ENCODE peak calls at places on chromosomes 2 and 18, in eight cellular contexts. One of them, this sample, is unnamed.

GRCh38 chr2:38620282-38620977 is 17.7 kb upstream of the HNRNPLL start:
- DNase-seq in AG04449: no peak
- DNase-seq in fibroblast of lung: peak; percentile 68
- DNase-seq in psoas muscle: no peak
- DNase-seq in left ventricle myocardium inferior: no peak
- DNase-seq in epithelial cell of esophagus: no peak
- DNase-seq in WERI-Rb-1: no peak
- DNase-seq in OCI-LY7: no peak
- DNase-seq in this sample: no peak

GRCh38 chr2:54526226-54526879 is 70.2 kb downstream of the SPTBN1 start:
- DNase-seq in AG04449: no peak
- DNase-seq in fibroblast of lung: no peak
- DNase-seq in psoas muscle: no peak
- DNase-seq in left ventricle myocardium inferior: no peak
- DNase-seq in epithelial cell of esophagus: no peak
- DNase-seq in WERI-Rb-1: no peak
- DNase-seq in OCI-LY7: no peak
- DNase-seq in this sample: no peak

GRCh38 chr2:157283468-157283867 is 26.0 kb downstream of the GALNT5 start:
- DNase-seq in AG04449: no peak
- DNase-seq in fibroblast of lung: no peak
- DNase-seq in psoas muscle: no peak
- DNase-seq in left ventricle myocardium inferior: no peak
- DNase-seq in epithelial cell of esophagus: no peak
- DNase-seq in WERI-Rb-1: no peak
- DNase-seq in OCI-LY7: no peak
- DNase-seq in this sample: no peak

GRCh38 chr18:59660976-59661743 is 36.1 kb downstream of the CCBE1 start:
- DNase-seq in AG04449: peak; percentile 80
- DNase-seq in fibroblast of lung: peak; percentile 47
- DNase-seq in psoas muscle: no peak
- DNase-seq in left ventricle myocardium inferior: no peak
- DNase-seq in epithelial cell of esophagus: peak; percentile 80
- DNase-seq in WERI-Rb-1: no peak
- DNase-seq in OCI-LY7: no peak
- DNase-seq in this sample: no peak

GRCh38 chr2:205716126-205716525 is 33.8 kb downstream of the NRP2 start:
- DNase-seq in AG04449: no peak
- DNase-seq in fibroblast of lung: no peak
- DNase-seq in psoas muscle: no peak
- DNase-seq in left ventricle myocardium inferior: no peak
- DNase-seq in epithelial cell of esophagus: peak; percentile 40
- DNase-seq in WERI-Rb-1: peak; percentile 35
- DNase-seq in OCI-LY7: no peak
- DNase-seq in this sample: no peak

GRCh38 chr2:57981369-57981768 is 65.2 kb upstream of the VRK2 start:
- DNase-seq in AG04449: peak; percentile 67
- DNase-seq in fibroblast of lung: peak; percentile 91
- DNase-seq in psoas muscle: no peak
- DNase-seq in left ventricle myocardium inferior: no peak
- DNase-seq in epithelial cell of esophagus: peak; percentile 43
- DNase-seq in WERI-Rb-1: no peak
- DNase-seq in OCI-LY7: no peak
- DNase-seq in this sample: no peak

GRCh38 chr2:25322313-25322712 is 19.4 kb downstream of the DNMT3A start:
- DNase-seq in AG04449: no peak
- DNase-seq in fibroblast of lung: no peak
- DNase-seq in psoas muscle: no peak
- DNase-seq in left ventricle myocardium inferior: no peak
- DNase-seq in epithelial cell of esophagus: no peak
- DNase-seq in WERI-Rb-1: no peak
- DNase-seq in OCI-LY7: no peak
- DNase-seq in this sample: no peak

GRCh38 chr2:13654416-13654815 is 937.7 kb downstream of the TRIB2 start:
- DNase-seq in AG04449: no peak
- DNase-seq in fibroblast of lung: peak; percentile 28
- DNase-seq in psoas muscle: no peak
- DNase-seq in left ventricle myocardium inferior: no peak
- DNase-seq in epithelial cell of esophagus: no peak
- DNase-seq in WERI-Rb-1: no peak
- DNase-seq in OCI-LY7: no peak
- DNase-seq in this sample: no peak

GRCh38 chr2:196987654-196988364 is 61.3 kb upstream of the PGAP1 start:
- DNase-seq in AG04449: peak; percentile 83
- DNase-seq in fibroblast of lung: peak; percentile 98
- DNase-seq in psoas muscle: no peak
- DNase-seq in left ventricle myocardium inferior: no peak
- DNase-seq in epithelial cell of esophagus: peak; percentile 96
- DNase-seq in WERI-Rb-1: no peak
- DNase-seq in OCI-LY7: peak; percentile 8
- DNase-seq in this sample: peak; percentile 38

GRCh38 chr18:68397241-68398035 is 317.5 kb downstream of the TMX3 start:
- DNase-seq in AG04449: no peak
- DNase-seq in fibroblast of lung: peak; percentile 69
- DNase-seq in psoas muscle: no peak
- DNase-seq in left ventricle myocardium inferior: no peak
- DNase-seq in epithelial cell of esophagus: peak; percentile 78
- DNase-seq in WERI-Rb-1: no peak
- DNase-seq in OCI-LY7: no peak
- DNase-seq in this sample: no peak

GRCh38 chr18:74331404-74331803 is 15.8 kb downstream of the C18orf63 start:
- DNase-seq in AG04449: no peak
- DNase-seq in fibroblast of lung: peak; percentile 20
- DNase-seq in psoas muscle: no peak
- DNase-seq in left ventricle myocardium inferior: no peak
- DNase-seq in epithelial cell of esophagus: peak; percentile 57
- DNase-seq in WERI-Rb-1: no peak
- DNase-seq in OCI-LY7: no peak
- DNase-seq in this sample: peak; percentile 18

GRCh38 chr2:169203952-169204351 is 134.6 kb downstream of the DHRS9 start:
- DNase-seq in AG04449: no peak
- DNase-seq in fibroblast of lung: no peak
- DNase-seq in psoas muscle: no peak
- DNase-seq in left ventricle myocardium inferior: no peak
- DNase-seq in epithelial cell of esophagus: no peak
- DNase-seq in WERI-Rb-1: no peak
- DNase-seq in OCI-LY7: no peak
- DNase-seq in this sample: no peak

GRCh38 chr2:44970846-44971450 is 29.4 kb downstream of the SIX3 start:
- DNase-seq in AG04449: no peak
- DNase-seq in fibroblast of lung: peak; percentile 40
- DNase-seq in psoas muscle: no peak
- DNase-seq in left ventricle myocardium inferior: no peak
- DNase-seq in epithelial cell of esophagus: no peak
- DNase-seq in WERI-Rb-1: no peak
- DNase-seq in OCI-LY7: no peak
- DNase-seq in this sample: no peak

GRCh38 chr2:173647681-173648350 is 293.1 kb downstream of the CDCA7 start:
- DNase-seq in AG04449: no peak
- DNase-seq in fibroblast of lung: peak; percentile 52
- DNase-seq in psoas muscle: no peak
- DNase-seq in left ventricle myocardium inferior: no peak
- DNase-seq in epithelial cell of esophagus: no peak
- DNase-seq in WERI-Rb-1: no peak
- DNase-seq in OCI-LY7: no peak
- DNase-seq in this sample: no peak

GRCh38 chr18:78074400-78075020 is 824.9 kb downstream of the GALR1 start:
- DNase-seq in AG04449: no peak
- DNase-seq in fibroblast of lung: no peak
- DNase-seq in psoas muscle: no peak
- DNase-seq in left ventricle myocardium inferior: no peak
- DNase-seq in epithelial cell of esophagus: no peak
- DNase-seq in WERI-Rb-1: peak; percentile 39
- DNase-seq in OCI-LY7: no peak
- DNase-seq in this sample: no peak

GRCh38 chr2:8244634-8245033 is 437.2 kb upstream of the ID2 start:
- DNase-seq in AG04449: no peak
- DNase-seq in fibroblast of lung: no peak
- DNase-seq in psoas muscle: no peak
- DNase-seq in left ventricle myocardium inferior: no peak
- DNase-seq in epithelial cell of esophagus: no peak
- DNase-seq in WERI-Rb-1: no peak
- DNase-seq in OCI-LY7: no peak
- DNase-seq in this sample: no peak
- H3K4me3 ChIP-seq in AG04449: no peak overlapping the region
- H3K4me3 ChIP-seq in fibroblast of lung: no peak overlapping the region
- H3K4me3 ChIP-seq in psoas muscle: no peak overlapping the region
- H3K4me3 ChIP-seq in left ventricle myocardium inferior: no peak overlapping the region
- H3K4me3 ChIP-seq in epithelial cell of esophagus: no peak overlapping the region
- H3K4me3 ChIP-seq in WERI-Rb-1: no peak overlapping the region
- H3K4me3 ChIP-seq in OCI-LY7: no peak overlapping the region
- H3K4me3 ChIP-seq in this sample: no peak overlapping the region

DNA sequence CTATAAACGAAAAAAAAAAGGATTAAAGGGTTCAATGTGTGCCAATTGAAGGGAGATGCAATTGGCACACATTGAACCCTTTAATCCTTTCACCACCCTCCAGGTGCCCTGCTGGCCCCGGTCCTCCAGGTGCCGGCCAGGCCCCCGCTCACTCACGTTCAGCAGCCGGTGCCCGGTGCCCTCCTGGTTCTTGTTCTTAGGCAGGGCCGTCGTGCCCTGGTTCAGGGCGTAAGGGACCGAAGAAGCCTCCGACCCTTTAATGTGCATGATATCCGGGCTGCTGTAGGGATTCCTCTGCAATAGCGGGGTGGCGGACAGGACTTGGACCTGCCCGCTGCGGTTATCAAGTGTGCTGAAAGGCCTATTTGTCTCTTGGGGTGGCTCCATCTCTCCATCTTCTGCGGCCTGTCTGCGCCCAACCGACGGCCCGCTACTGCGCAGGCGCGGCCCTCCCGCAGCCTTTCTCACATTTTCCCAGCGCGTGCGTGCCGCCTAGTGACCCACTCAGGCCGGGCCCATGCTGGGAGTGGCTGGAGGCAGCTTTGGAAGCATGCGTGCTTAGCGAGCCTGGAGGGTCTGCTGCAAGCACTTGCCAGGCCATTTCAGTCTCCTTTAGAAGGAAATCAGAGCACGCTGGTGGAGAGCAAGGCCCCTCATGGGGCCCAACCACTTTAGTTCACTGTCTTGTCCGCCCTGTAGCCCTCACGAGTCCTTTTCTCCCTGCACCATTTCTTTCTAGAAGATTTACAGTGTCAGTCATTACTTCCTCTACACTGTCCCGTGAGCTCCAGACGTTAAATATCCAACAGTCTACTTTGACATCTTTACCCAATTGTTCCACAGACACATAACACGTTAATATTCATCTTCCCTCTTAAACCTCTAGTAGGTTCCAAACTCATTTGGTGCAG is 24.3 kb downstream of the TMEM237 start:
- DNase-seq in AG04449: no peak
- DNase-seq in fibroblast of lung: peak; percentile 56
- DNase-seq in psoas muscle: peak; percentile 79
- DNase-seq in left ventricle myocardium inferior: peak; percentile 83
- DNase-seq in epithelial cell of esophagus: peak; percentile 57
- DNase-seq in WERI-Rb-1: no peak
- DNase-seq in OCI-LY7: no peak
- DNase-seq in this sample: no peak
- TF ChIP-seq CTCF in AG04449: peak; percentile 52
- TF ChIP-seq CTCF in fibroblast of lung: peak; percentile 40
- TF ChIP-seq CTCF in psoas muscle: no peak
- TF ChIP-seq CTCF in left ventricle myocardium inferior: peak; percentile 58
- TF ChIP-seq CTCF in epithelial cell of esophagus: peak; percentile 30
- TF ChIP-seq CTCF in WERI-Rb-1: no peak
- TF ChIP-seq CTCF in OCI-LY7: no peak
- TF ChIP-seq CTCF in this sample: no peak

GRCh38 chr2:75074708-75075107 is 116.3 kb downstream of the POLE4 start:
- DNase-seq in AG04449: no peak
- DNase-seq in fibroblast of lung: no peak
- DNase-seq in psoas muscle: no peak
- DNase-seq in left ventricle myocardium inferior: no peak
- DNase-seq in epithelial cell of esophagus: no peak
- DNase-seq in WERI-Rb-1: no peak
- DNase-seq in OCI-LY7: no peak
- DNase-seq in this sample: peak; percentile 21

GRCh38 chr2:75079575-75079974 is 119.7 kb downstream of the TACR1 start:
- DNase-seq in AG04449: no peak
- DNase-seq in fibroblast of lung: no peak
- DNase-seq in psoas muscle: no peak
- DNase-seq in left ventricle myocardium inferior: no peak
- DNase-seq in epithelial cell of esophagus: no peak
- DNase-seq in WERI-Rb-1: no peak
- DNase-seq in OCI-LY7: no peak
- DNase-seq in this sample: no peak

GRCh38 chr2:75077909-75078308 is 119.5 kb downstream of the POLE4 start:
- DNase-seq in AG04449: no peak
- DNase-seq in fibroblast of lung: no peak
- DNase-seq in psoas muscle: no peak
- DNase-seq in left ventricle myocardium inferior: no peak
- DNase-seq in epithelial cell of esophagus: no peak
- DNase-seq in WERI-Rb-1: no peak
- DNase-seq in OCI-LY7: no peak
- DNase-seq in this sample: peak; percentile 33

GRCh38 chr2:75074228-75074627 is 115.8 kb downstream of the POLE4 start:
- DNase-seq in AG04449: no peak
- DNase-seq in fibroblast of lung: no peak
- DNase-seq in psoas muscle: no peak
- DNase-seq in left ventricle myocardium inferior: no peak
- DNase-seq in epithelial cell of esophagus: no peak
- DNase-seq in WERI-Rb-1: no peak
- DNase-seq in OCI-LY7: no peak
- DNase-seq in this sample: no peak

DNA sequence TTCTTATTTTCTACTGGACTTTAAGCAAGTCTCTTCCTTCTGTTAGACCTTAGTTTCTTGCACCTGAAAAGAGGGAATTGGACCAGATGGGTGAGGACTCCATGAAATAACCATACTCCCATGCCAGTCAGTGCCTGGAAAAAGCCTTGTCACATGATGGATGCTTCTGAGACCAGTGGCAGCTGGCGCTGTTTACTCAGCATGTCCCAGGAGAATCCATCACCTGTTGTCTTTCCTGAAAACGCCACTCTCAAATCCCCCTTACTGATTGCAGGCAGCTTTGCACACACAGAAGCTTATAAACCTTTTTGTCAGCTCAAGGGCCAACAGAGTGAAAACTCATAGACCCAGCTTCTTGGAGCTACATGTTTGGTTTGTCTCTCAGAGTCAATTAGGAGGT is 117.6 kb downstream of the POLE4 start:
- DNase-seq in AG04449: no peak
- DNase-seq in fibroblast of lung: no peak
- DNase-seq in psoas muscle: no peak
- DNase-seq in left ventricle myocardium inferior: no peak
- DNase-seq in epithelial cell of esophagus: no peak
- DNase-seq in WERI-Rb-1: peak; percentile 87
- DNase-seq in OCI-LY7: no peak
- DNase-seq in this sample: no peak
- H3K4me3 ChIP-seq in AG04449: no peak overlapping the region
- H3K4me3 ChIP-seq in fibroblast of lung: no peak overlapping the region
- H3K4me3 ChIP-seq in psoas muscle: no peak overlapping the region
- H3K4me3 ChIP-seq in left ventricle myocardium inferior: no peak overlapping the region
- H3K4me3 ChIP-seq in epithelial cell of esophagus: no peak overlapping the region
- H3K4me3 ChIP-seq in WERI-Rb-1: no peak overlapping the region
- H3K4me3 ChIP-seq in OCI-LY7: no peak overlapping the region
- H3K4me3 ChIP-seq in this sample: no peak overlapping the region

DNA sequence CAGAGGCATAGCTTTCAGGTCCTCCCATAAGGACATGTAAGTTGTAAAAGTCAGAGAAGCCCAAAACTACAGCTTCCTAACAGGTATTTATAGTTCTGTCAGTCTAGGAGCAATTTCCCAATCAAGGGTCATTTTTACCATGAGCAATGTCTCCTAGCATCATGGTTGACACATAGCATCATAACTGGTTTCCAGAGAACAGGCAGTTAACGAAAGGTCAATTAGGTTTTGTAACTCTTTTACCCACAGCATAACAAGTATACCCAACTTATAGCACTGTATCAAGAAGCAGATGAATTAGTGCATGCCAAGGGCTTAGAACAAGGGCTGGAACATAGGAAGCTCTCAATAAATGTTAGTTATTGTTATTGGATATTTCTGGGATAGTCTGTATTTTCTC is 110.1 kb downstream of the MREG start:
- DNase-seq in AG04449: no peak
- DNase-seq in fibroblast of lung: no peak
- DNase-seq in psoas muscle: no peak
- DNase-seq in left ventricle myocardium inferior: no peak
- DNase-seq in epithelial cell of esophagus: peak; percentile 50
- DNase-seq in WERI-Rb-1: no peak
- DNase-seq in OCI-LY7: no peak
- DNase-seq in this sample: no peak
- TF ChIP-seq CTCF in AG04449: no peak
- TF ChIP-seq CTCF in fibroblast of lung: no peak
- TF ChIP-seq CTCF in psoas muscle: no peak
- TF ChIP-seq CTCF in left ventricle myocardium inferior: no peak
- TF ChIP-seq CTCF in epithelial cell of esophagus: no peak
- TF ChIP-seq CTCF in WERI-Rb-1: no peak
- TF ChIP-seq CTCF in OCI-LY7: no peak
- TF ChIP-seq CTCF in this sample: no peak